ENCODE peak calls at places on chromosomes 2 and 18, in nine cellular contexts. N is T1000; D is stomach; F is NCI-H82; Y is fibroblast of the conjunctiva; J is left cardiac atrium; X is activated naive CD4-positive, alpha-beta T cell treated with anti-CD3 and anti-CD28 coated beads for 36 hours; P is upper lobe of right lung; Z is NAMALWA. O is an unnamed sample.

GRCh38 chr18:8744038-8744437 is 38.7 kb downstream of the MTCL1 start:
- DNase-seq in N (no peak), D (no peak), F (no peak), Y (no peak), J (no peak), X (no peak), P (no peak), Z (no peak), O (no peak)

GRCh38 chr2:102063948-102064678 is 72.4 kb downstream of the IL1R2 start:
- DNase-seq in N (peak; percentile 82), D (peak; percentile 81), F (no peak), Y (peak; percentile 99), J (peak; percentile 93), X (peak; percentile 73), P (peak; percentile 86), Z (no peak), O (peak; percentile 80)

GRCh38 chr2:95051636-95052035 is 26.1 kb downstream of the MAL start:
- DNase-seq in N (no peak), D (no peak), F (no peak), Y (no peak), J (no peak), X (peak; percentile 50), P (no peak), Z (no peak), O (no peak)

GRCh38 chr2:157771234-157771633 is 104.9 kb downstream of the ACVR1 start:
- DNase-seq in N (no peak), D (no peak), F (peak; percentile 19), Y (no peak), J (no peak), X (no peak), P (no peak), Z (no peak), O (no peak)

GRCh38 chr2:177254433-177255226 is 9.9 kb downstream of the NFE2L2 start:
- DNase-seq in N (no peak), D (peak; percentile 67), F (peak; percentile 84), Y (no peak), J (peak; percentile 49), X (peak; percentile 31), P (no peak), Z (no peak), O (no peak)

GRCh38 chr18:6200375-6200774 is 214.3 kb downstream of the L3MBTL4 start:
- DNase-seq in N (no peak), D (no peak), F (no peak), Y (no peak), J (no peak), X (no peak), P (no peak), Z (no peak), O (no peak)

GRCh38 chr2:47013383-47013782 is 97.8 kb upstream of the MCFD2 start:
- DNase-seq in N (no peak), D (no peak), F (no peak), Y (no peak), J (no peak), X (no peak), P (no peak), Z (no peak), O (no peak)

GRCh38 chr2:55080204-55080738 is 30.0 kb upstream of the RTN4 start:
- DNase-seq in N (no peak), D (no peak), F (no peak), Y (no peak), J (no peak), X (no peak), P (no peak), Z (no peak), O (no peak)

GRCh38 chr2:178177066-178177679 is 17.1 kb upstream of the OSBPL6 start:
- DNase-seq in N (no peak), D (no peak), F (peak; percentile 30), Y (no peak), J (no peak), X (no peak), P (no peak), Z (no peak), O (no peak)

GRCh38 chr2:117858336-117858735 is 43.8 kb downstream of the DDX18 start:
- DNase-seq in N (no peak), D (no peak), F (no peak), Y (no peak), J (no peak), X (no peak), P (no peak), Z (no peak), O (no peak)

GRCh38 chr18:45540146-45540545 is 75.1 kb upstream of the SLC14A2 start:
- DNase-seq in N (no peak), D (no peak), F (no peak), Y (no peak), J (no peak), X (no peak), P (no peak), Z (no peak), O (no peak)

GRCh38 chr2:234292205-234292954 is 204.5 kb downstream of the ARL4C start:
- DNase-seq in N (no peak), D (no peak), F (no peak), Y (no peak), J (no peak), X (peak; percentile 81), P (no peak), Z (peak; percentile 80), O (no peak)

GRCh38 chr2:176911-177310 is 86.9 kb downstream of the SH3YL1 start:
- DNase-seq in N (no peak), D (no peak), F (no peak), Y (no peak), J (no peak), X (no peak), P (no peak), Z (no peak), O (no peak)

GRCh38 chr2:196275646-196276352 is 104.4 kb upstream of the STK17B start:
- DNase-seq in N (no peak), D (no peak), F (no peak), Y (no peak), J (no peak), X (no peak), P (no peak), Z (peak; percentile 70), O (no peak)

GRCh38 chr2:84338069-84338468 is 121.0 kb downstream of the SUCLG1 start:
- DNase-seq in N (peak; percentile 7), D (no peak), F (peak; percentile 74), Y (peak; percentile 65), J (no peak), X (no peak), P (no peak), Z (no peak), O (no peak)

O was measured in H54.